ENCODE peak calls at places on chromosome 15, in six cellular contexts. Z is Daoy, M is GM10248, H is activated T-helper 1 cell treated with Interleukin-2 at 50 U/mL for 16 hours, O is GM04503, F is HCEC 1CT. W is an unnamed sample.

GRCh38 chr15:60912984-60913697 is 316.0 kb downstream of the RORA start:
- DNase-seq in Z (no peak), M (no peak), F (no peak), O (no peak), H (no peak), W (no peak)

GRCh38 chr15:40358492-40359353 is 704 bp downstream of the DISP2 start:
- DNase-seq in Z (peak), F (no peak), M (no peak), O (no peak), H (no peak), W (peak)

GRCh38 chr15:99555089-99555488 is 10.7 kb upstream of the MEF2A start:
- DNase-seq in H (no peak), Z (no peak), O (no peak), F (no peak), M (no peak), W (no peak)

GRCh38 chr15:36831125-36831914 is 251.9 kb downstream of the CDIN1 start:
- DNase-seq in Z (peak), M (peak), F (peak), O (peak), H (no peak), W (peak)

GRCh38 chr15:83112233-83112958 is 5.0 kb downstream of the TM6SF1 start:
- DNase-seq in H (no peak), F (peak), Z (peak), O (no peak), M (no peak), W (no peak)

GRCh38 chr15:75732809-75733451 is 20.3 kb upstream of the CSPG4 start:
- DNase-seq in O (no peak), H (no peak), M (peak), Z (peak), F (peak), W (peak)

GRCh38 chr15:78382114-78382886 is 42.1 kb downstream of the CRABP1 start:
- DNase-seq in M (no peak), F (no peak), H (no peak), O (no peak), Z (no peak), W (no peak)

GRCh38 chr15:40942337-40942854 is 10.9 kb upstream of the CHAC1 start:
- DNase-seq in Z (no peak), O (no peak), F (no peak), M (no peak), H (no peak), W (no peak)

GRCh38 chr15:49696441-49696840 is 75.6 kb downstream of the DTWD1 start:
- DNase-seq in O (no peak), H (no peak), F (peak), Z (no peak), M (no peak), W (no peak)

GRCh38 chr15:69410290-69410874 is 3.8 kb upstream of the KIF23 start:
- DNase-seq in F (peak), H (no peak), M (no peak), Z (peak), O (no peak), W (peak)

GRCh38 chr15:88080616-88081015 is 175.9 kb downstream of the NTRK3 start:
- DNase-seq in Z (no peak), H (no peak), F (no peak), O (no peak), M (no peak), W (no peak)

GRCh38 chr15:33242669-33243191 is 48.2 kb upstream of the FMN1 start:
- DNase-seq in M (no peak), F (peak), H (no peak), Z (peak), O (no peak), W (peak)

GRCh38 chr15:23566070-23567050 is 886 bp downstream of the MKRN3 start:
- DNase-seq in O (no peak), H (no peak), F (no peak), M (no peak), Z (peak), W (peak)

W was measured in PC-3.